ENCODE peak calls at places on chromosome 15, in five cellular contexts. L is endothelial cell, X is OCI-LY7, A is HFF-Myc, J is GM12878. W is an unnamed sample.

GRCh38 chr15:94793641-94794040 is 562.3 kb downstream of the MCTP2 start:
- DNase-seq in L (no peak), A (no peak), J (no peak), X (no peak), W (no peak)

GRCh38 chr15:92803852-92804609 is 96.1 kb upstream of the CHD2 start:
- DNase-seq in L (no peak), J (peak), X (no peak), A (peak), W (no peak)

GRCh38 chr15:38024293-38025091 is 90.1 kb downstream of the TMCO5A start:
- DNase-seq in L (no peak), J (no peak), X (peak), A (no peak), W (no peak)

GRCh38 chr15:78034495-78035191 is 42.9 kb downstream of the TBC1D2B start:
- DNase-seq in X (peak), L (no peak), A (no peak), J (peak), W (no peak)

GRCh38 chr15:67413770-67414429 is 107.0 kb upstream of the C15orf61 start:
- DNase-seq in A (peak), X (no peak), J (no peak), L (no peak), W (no peak)

GRCh38 chr15:79965836-79966630 is 5.0 kb downstream of the BCL2A1 start:
- DNase-seq in L (no peak), A (no peak), J (no peak), X (no peak), W (no peak)

GRCh38 chr15:84099181-84099580 is 136.4 kb upstream of the GOLGA6L4 start:
- DNase-seq in X (peak), L (peak), J (peak), A (no peak), W (no peak)

GRCh38 chr15:76339302-76340197 is 3.0 kb downstream of the ISL2 start:
- DNase-seq in X (peak), A (no peak), J (no peak), L (no peak), W (no peak)

GRCh38 chr15:51338496-51338895 is at the start of gene CYP19A1:
- DNase-seq in X (no peak), L (no peak), A (no peak), J (no peak), W (no peak)

GRCh38 chr15:39704235-39704634 is 78.4 kb downstream of the FSIP1 start:
- DNase-seq in L (no peak), A (no peak), J (no peak), X (no peak), W (no peak)

GRCh38 chr15:33201376-33202189 is 7.1 kb upstream of the FMN1 start:
- DNase-seq in A (peak), J (peak), L (peak), X (peak), W (no peak)
- TF ChIP-seq CTCF in A (no peak), J (peak), L (no peak), X (peak), W (peak)

GRCh38 chr15:61159901-61160300 is 69.2 kb downstream of the RORA start:
- DNase-seq in A (no peak), L (no peak), X (no peak), J (no peak), W (no peak)

GRCh38 chr15:61157933-61158332 is 71.2 kb downstream of the RORA start:
- DNase-seq in L (no peak), A (no peak), X (no peak), J (no peak), W (no peak)

GRCh38 chr15:61151791-61152190 is 77.3 kb downstream of the RORA start:
- DNase-seq in X (no peak), J (no peak), A (no peak), L (no peak), W (no peak)

GRCh38 chr15:61155741-61156700 is 73.1 kb downstream of the RORA start:
- DNase-seq in L (no peak), X (no peak), J (no peak), A (no peak), W (no peak)
- TF ChIP-seq CTCF in L (no peak), X (no peak), J (no peak), A (no peak), W (no peak)

GRCh38 chr15:69293741-69294615 is 4.7 kb upstream of the PAQR5 start:
- DNase-seq in L (no peak), J (no peak), A (no peak), X (no peak), W (no peak)

GRCh38 chr15:69298697-69299441 is at the start of gene PAQR5:
- DNase-seq in A (no peak), X (no peak), J (no peak), L (peak), W (no peak)

GRCh38 chr15:69297642-69298353 is 914 bp upstream of the PAQR5 start:
- DNase-seq in A (no peak), X (no peak), L (no peak), J (no peak), W (no peak)

GRCh38 chr15:69298354-69298696 is 387 bp upstream of the PAQR5 start:
- DNase-seq in L (no peak), X (no peak), A (no peak), J (no peak), W (no peak)

DNA sequence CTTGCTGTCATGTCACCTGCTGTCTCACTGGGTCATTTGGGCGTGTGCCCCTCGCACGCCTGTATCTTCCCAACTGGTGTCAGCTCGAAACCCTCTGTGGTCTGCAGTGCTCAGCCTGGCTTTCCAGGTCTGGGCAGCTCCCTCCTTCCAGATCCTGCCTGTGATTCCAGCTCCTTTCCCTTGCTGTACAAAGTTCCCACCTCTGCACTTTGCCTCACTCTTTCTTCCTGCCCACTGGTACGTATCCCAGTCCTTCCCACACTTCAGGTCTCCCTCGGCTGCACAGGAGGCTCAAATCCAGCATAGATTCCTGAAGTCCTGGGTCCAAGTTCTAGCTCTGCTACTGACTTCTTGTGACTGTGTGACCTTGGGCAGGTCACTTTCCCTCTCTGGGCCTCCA is 2.1 kb upstream of the PAQR5 start:
- DNase-seq in L (no peak), X (no peak), J (no peak), A (no peak), W (no peak)
- TF ChIP-seq CTCF in L (no peak), X (no peak), J (no peak), A (no peak), W (no peak)

GRCh38 chr15:22227411-22227810 is 147.1 kb downstream of the OR4M2 start:
- DNase-seq in A (no peak), L (no peak), J (no peak), X (no peak), W (no peak)

GRCh38 chr15:22229971-22230815 is 149.9 kb downstream of the OR4M2 start:
- DNase-seq in J (no peak), X (no peak), A (no peak), L (no peak), W (no peak)

GRCh38 chr15:22231603-22232002 is 151.3 kb downstream of the OR4M2 start:
- DNase-seq in J (no peak), A (no peak), X (no peak), L (no peak), W (no peak)

GRCh38 chr15:22226034-22226790 is 145.9 kb downstream of the OR4M2 start:
- DNase-seq in A (no peak), X (no peak), L (no peak), J (no peak), W (peak)

GRCh38 chr15:22227961-22228762 is 147.8 kb downstream of the OR4M2 start:
- DNase-seq in J (no peak), A (no peak), L (no peak), X (no peak), W (no peak)
- TF ChIP-seq CTCF in J (no peak), A (no peak), L (no peak), X (no peak), W (no peak)

DNA sequence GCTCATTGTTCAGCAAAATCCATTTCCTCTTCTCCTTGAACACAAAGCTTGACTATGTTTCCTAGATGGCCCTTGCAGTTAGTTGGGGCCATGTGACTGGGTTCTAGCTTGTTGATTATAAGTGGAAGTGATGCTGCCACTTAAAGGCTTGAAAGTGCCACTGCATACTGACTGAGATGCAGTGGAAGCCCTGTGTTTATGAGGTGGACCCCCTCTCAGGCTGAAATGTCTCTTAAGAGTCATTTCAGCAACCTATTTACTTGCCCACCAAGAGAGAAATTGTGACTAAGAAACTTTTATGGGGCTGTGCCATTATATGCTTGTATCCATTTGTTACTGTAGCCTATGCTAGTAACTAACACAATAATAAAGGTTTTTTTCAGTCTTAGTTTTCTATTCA is 8.4 kb upstream of the ANP32A start:
- DNase-seq in X (peak), A (no peak), J (no peak), L (peak), W (no peak)
- TF ChIP-seq CTCF in X (peak), A (peak), J (peak), L (no peak), W (peak)

GRCh38 chr15:69725210-69725609 is 272.6 kb downstream of the RPLP1 start:
- DNase-seq in A (no peak), J (no peak), L (no peak), X (no peak), W (no peak)

GRCh38 chr15:69722924-69723323 is 270.3 kb downstream of the RPLP1 start:
- DNase-seq in L (no peak), J (no peak), X (no peak), A (no peak), W (no peak)

GRCh38 chr15:69725957-69726356 is 273.3 kb downstream of the RPLP1 start:
- DNase-seq in L (no peak), X (no peak), J (no peak), A (no peak), W (no peak)

GRCh38 chr15:69724331-69724730 is 271.7 kb downstream of the RPLP1 start:
- DNase-seq in A (no peak), L (no peak), X (no peak), J (no peak), W (no peak)

DNA sequence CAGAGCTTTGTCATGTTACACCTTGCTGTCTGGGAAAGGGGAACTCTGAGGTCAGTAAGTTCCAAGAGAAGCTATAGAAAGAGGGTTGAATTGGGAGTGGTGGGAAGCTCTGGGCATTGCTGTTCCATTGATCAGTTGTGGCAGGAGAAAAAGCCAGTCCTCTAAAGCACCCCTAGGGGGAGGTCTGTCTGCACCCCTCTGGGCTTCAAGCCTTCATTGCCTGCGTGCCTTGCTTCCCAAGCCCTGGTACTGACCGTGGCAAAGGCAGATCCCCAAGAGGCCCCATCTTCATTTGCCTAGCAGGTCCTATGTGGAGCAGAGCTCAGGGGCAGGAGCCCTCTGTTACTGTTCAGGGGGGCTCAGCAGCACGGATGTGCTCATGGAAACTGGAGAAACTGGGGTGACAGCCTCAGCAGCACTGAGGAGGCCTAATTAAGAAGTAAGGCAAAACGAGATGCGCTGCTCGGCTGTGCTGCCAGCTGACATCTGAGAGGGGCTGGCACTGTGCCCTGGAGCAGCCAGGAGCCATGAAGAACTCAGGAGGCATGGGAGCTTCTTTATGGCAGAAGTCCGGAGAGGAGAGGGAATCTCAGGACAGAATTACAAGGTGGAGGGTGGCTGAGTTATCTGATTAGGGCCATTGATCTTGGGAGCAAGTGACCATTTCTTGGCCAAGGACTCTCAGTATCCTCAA is 270.9 kb downstream of the RPLP1 start:
- DNase-seq in J (no peak), A (no peak), X (peak), L (no peak), W (no peak)
- TF ChIP-seq CTCF in J (no peak), A (peak), X (peak), L (no peak), W (peak)

GRCh38 chr15:101276501-101277037 is 716 bp downstream of the SELENOS start:
- DNase-seq in A (no peak), J (no peak), X (peak), L (peak), W (no peak)
- TF ChIP-seq CTCF in A (peak), J (peak), X (peak), L (peak), W (peak)

GRCh38 chr15:32659340-32659831 is 17.9 kb downstream of the SCG5 start:
- DNase-seq in X (no peak), L (no peak), J (no peak), A (no peak), W (no peak)
- TF ChIP-seq CTCF in X (no peak), L (no peak), J (no peak), A (no peak), W (no peak)

W was measured in type B pancreatic cell.